ENCODE peak calls at places on chromosome 22, in ten cellular contexts. D is left colon; C is ascending aorta; P is cerebellar nuclear complex; L is CD4-positive, alpha-beta memory T cell; R is T-cell; I is kidney tubule cell; G is A172; H is dorsolateral prefrontal cortex; X is activated CD4-positive, alpha-beta T cell treated with anti-CD3 and anti-CD28 coated beads, Interleukin-2, amount 10 ng/mL, durations not matched to agents 7 days and 5 days. O is an unnamed sample.

GRCh38 chr22:17436981-17437410 is 67.7 kb downstream of the CECR2 start:
- DNase-seq in C (no peak), G (no peak), X (no peak), D (no peak), R (no peak), I (no peak), H (peak), L (no peak), P (no peak), O (no peak)

GRCh38 chr22:20624161-20624616 is 116.8 kb downstream of the MED15 start:
- DNase-seq in P (no peak), C (no peak), G (no peak), D (no peak), X (no peak), H (no peak), R (no peak), I (peak), L (no peak), O (no peak)

GRCh38 chr22:50542416-50542927 is 3.2 kb upstream of the KLHDC7B start:
- DNase-seq in X (peak), G (no peak), H (no peak), I (no peak), P (no peak), L (no peak), D (no peak), C (no peak), R (no peak), O (no peak)

GRCh38 chr22:23782649-23783048 is 4.1 kb upstream of the SMARCB1 start:
- DNase-seq in D (no peak), I (no peak), H (no peak), R (no peak), C (no peak), G (no peak), X (no peak), P (no peak), L (no peak), O (no peak)

GRCh38 chr22:46320166-46320710 is 15.3 kb upstream of the TRMU start:
- DNase-seq in D (no peak), H (no peak), G (no peak), C (no peak), R (no peak), P (no peak), L (no peak), I (no peak), X (no peak), O (no peak)

GRCh38 chr22:29370556-29370955 is 17.8 kb downstream of the AP1B1 start:
- DNase-seq in X (no peak), C (no peak), I (no peak), G (no peak), H (no peak), P (no peak), R (no peak), L (no peak), D (no peak), O (no peak)

GRCh38 chr22:26079009-26079408 is 90.3 kb upstream of the SEZ6L start:
- DNase-seq in H (no peak), C (no peak), P (no peak), D (no peak), R (no peak), G (no peak), X (no peak), I (no peak), L (no peak), O (no peak)

GRCh38 chr22:23856721-23857605 is 712 bp upstream of the SLC2A11 start:
- DNase-seq in I (peak), R (peak), G (no peak), H (no peak), D (peak), P (no peak), C (no peak), X (no peak), L (no peak), O (no peak)

GRCh38 chr22:46905415-46905814 is 143.0 kb downstream of the TBC1D22A start:
- DNase-seq in C (no peak), L (no peak), P (no peak), R (no peak), D (no peak), X (no peak), I (no peak), H (no peak), G (no peak), O (no peak)

GRCh38 chr22:47034076-47034808 is 271.8 kb downstream of the TBC1D22A start:
- DNase-seq in I (no peak), X (no peak), C (no peak), G (no peak), R (no peak), D (no peak), P (no peak), L (no peak), H (no peak), O (no peak)

GRCh38 chr22:37337204-37337943 is 55.1 kb downstream of the CYTH4 start:
- DNase-seq in P (no peak), I (peak), R (no peak), G (no peak), D (no peak), X (no peak), C (no peak), L (no peak), H (no peak), O (no peak)

GRCh38 chr22:19887251-19887985 is 32.7 kb upstream of the GNB1L start:
- DNase-seq in L (no peak), R (no peak), D (no peak), H (no peak), P (no peak), X (no peak), I (no peak), G (no peak), C (no peak), O (no peak)

GRCh38 chr22:40525250-40525884 is 111.2 kb downstream of the MRTFA start:
- DNase-seq in G (no peak), R (peak), P (no peak), I (peak), H (no peak), L (peak), C (no peak), X (peak), D (peak), O (no peak)

GRCh38 chr22:39490135-39490798 is 11.8 kb upstream of the MIEF1 start:
- DNase-seq in I (peak), R (peak), C (peak), G (peak), L (peak), H (peak), X (peak), P (peak), D (peak), O (peak)

GRCh38 chr22:24834845-24835570 is 29.0 kb downstream of the SGSM1 start:
- DNase-seq in I (peak), H (no peak), X (peak), R (no peak), C (no peak), D (peak), G (no peak), L (no peak), P (no peak), O (no peak)

GRCh38 chr22:27499121-27499520 is 302.4 kb downstream of the MN1 start:
- DNase-seq in P (no peak), R (no peak), L (no peak), D (no peak), I (no peak), G (no peak), X (no peak), C (no peak), H (no peak), O (no peak)

O was measured in HTR-8/SVneo.